ENCODE peak calls at places on chromosomes 6 and 20, in six cellular contexts. One of them, this sample, is unnamed. For H3K4me1, the result is how much of the 10 kb centered on the place peaks cover.

GRCh38 chr6:125251516-125252229 is 50.1 kb downstream of the HDDC2 start:
- DNase-seq in HepG2: no peak
- DNase-seq in HCT116: no peak
- DNase-seq in SK-N-SH: no peak
- DNase-seq in stomach: no peak
- DNase-seq in breast epithelium: no peak
- DNase-seq in this sample: no peak

GRCh38 chr20:36102809-36103596 is 51.5 kb upstream of the EPB41L1 start:
- DNase-seq in HepG2: no peak
- DNase-seq in HCT116: no peak
- DNase-seq in SK-N-SH: no peak
- DNase-seq in stomach: peak
- DNase-seq in breast epithelium: peak
- DNase-seq in this sample: no peak

GRCh38 chr6:17093692-17094091 is 8.2 kb upstream of the STMND1 start:
- DNase-seq in HepG2: no peak
- DNase-seq in HCT116: no peak
- DNase-seq in SK-N-SH: peak
- DNase-seq in stomach: no peak
- DNase-seq in breast epithelium: no peak
- DNase-seq in this sample: no peak

GRCh38 chr20:41260734-41261220 is 56.8 kb downstream of the ZHX3 start:
- DNase-seq in HepG2: no peak
- DNase-seq in HCT116: no peak
- DNase-seq in SK-N-SH: no peak
- DNase-seq in stomach: no peak
- DNase-seq in breast epithelium: no peak
- DNase-seq in this sample: no peak

GRCh38 chr6:135850882-135851281 is 619 bp upstream of the PDE7B start:
- DNase-seq in HepG2: no peak
- DNase-seq in HCT116: no peak
- DNase-seq in SK-N-SH: peak
- DNase-seq in stomach: no peak
- DNase-seq in breast epithelium: no peak
- DNase-seq in this sample: no peak

GRCh38 chr6:119536666-119537065 is 187.1 kb upstream of the MAN1A1 start:
- DNase-seq in HepG2: no peak
- DNase-seq in HCT116: no peak
- DNase-seq in SK-N-SH: no peak
- DNase-seq in stomach: no peak
- DNase-seq in breast epithelium: no peak
- DNase-seq in this sample: no peak

GRCh38 chr6:133549252-133549925 is 308.2 kb downstream of the EYA4 start:
- DNase-seq in HepG2: no peak
- DNase-seq in HCT116: no peak
- DNase-seq in SK-N-SH: no peak
- DNase-seq in stomach: no peak
- DNase-seq in breast epithelium: no peak
- DNase-seq in this sample: no peak

GRCh38 chr6:157151989-157152388 is 171.3 kb downstream of the TMEM242 start:
- DNase-seq in HepG2: no peak
- DNase-seq in HCT116: no peak
- DNase-seq in SK-N-SH: peak
- DNase-seq in stomach: no peak
- DNase-seq in breast epithelium: no peak
- DNase-seq in this sample: no peak

GRCh38 chr6:22152871-22153270 is 144.0 kb downstream of the PRL start:
- DNase-seq in HepG2: no peak
- DNase-seq in HCT116: no peak
- DNase-seq in SK-N-SH: no peak
- DNase-seq in stomach: no peak
- DNase-seq in breast epithelium: no peak
- DNase-seq in this sample: no peak

GRCh38 chr20:49534314-49534713 is 33.6 kb downstream of the PTGIS start:
- DNase-seq in HepG2: peak
- DNase-seq in HCT116: peak
- DNase-seq in SK-N-SH: peak
- DNase-seq in stomach: peak
- DNase-seq in breast epithelium: no peak
- DNase-seq in this sample: no peak

GRCh38 chr6:16419636-16420331 is 181.4 kb downstream of the GMPR start:
- DNase-seq in HepG2: no peak
- DNase-seq in HCT116: no peak
- DNase-seq in SK-N-SH: no peak
- DNase-seq in stomach: no peak
- DNase-seq in breast epithelium: no peak
- DNase-seq in this sample: no peak

GRCh38 chr6:170172825-170173231 is 118.0 kb downstream of the DLL1 start:
- DNase-seq in HepG2: no peak
- DNase-seq in HCT116: no peak
- DNase-seq in SK-N-SH: no peak
- DNase-seq in stomach: no peak
- DNase-seq in breast epithelium: no peak
- DNase-seq in this sample: peak

GRCh38 chr6:143408151-143408786 is 42.2 kb downstream of the ADAT2 start:
- DNase-seq in HepG2: no peak
- DNase-seq in HCT116: no peak
- DNase-seq in SK-N-SH: no peak
- DNase-seq in stomach: no peak
- DNase-seq in breast epithelium: no peak
- DNase-seq in this sample: no peak

GRCh38 chr20:57425150-57426013 is 34.2 kb downstream of the RBM38 start:
- DNase-seq in HepG2: no peak
- DNase-seq in HCT116: no peak
- DNase-seq in SK-N-SH: no peak
- DNase-seq in stomach: no peak
- DNase-seq in breast epithelium: no peak
- DNase-seq in this sample: no peak

GRCh38 chr6:98487612-98488011 is 346.8 kb upstream of the POU3F2 start:
- DNase-seq in HepG2: no peak
- DNase-seq in HCT116: no peak
- DNase-seq in SK-N-SH: no peak
- DNase-seq in stomach: no peak
- DNase-seq in breast epithelium: no peak
- DNase-seq in this sample: no peak

GRCh38 chr6:129981598-129981997 is 36.8 kb upstream of the L3MBTL3 start:
- DNase-seq in HepG2: no peak
- DNase-seq in HCT116: peak
- DNase-seq in SK-N-SH: no peak
- DNase-seq in stomach: no peak
- DNase-seq in breast epithelium: no peak
- DNase-seq in this sample: no peak

GRCh38 chr20:53707341-53708102 is 113.9 kb upstream of the ZNF217 start:
- DNase-seq in HepG2: no peak
- DNase-seq in HCT116: no peak
- DNase-seq in SK-N-SH: no peak
- DNase-seq in stomach: no peak
- DNase-seq in breast epithelium: no peak
- DNase-seq in this sample: no peak

GRCh38 chr6:96468681-96469224 is 52.9 kb upstream of the UFL1 start:
- DNase-seq in HepG2: no peak
- DNase-seq in HCT116: no peak
- DNase-seq in SK-N-SH: no peak
- DNase-seq in stomach: no peak
- DNase-seq in breast epithelium: no peak
- DNase-seq in this sample: no peak
- TF ChIP-seq CTCF in HepG2: no peak
- TF ChIP-seq CTCF in HCT116: peak
- TF ChIP-seq CTCF in SK-N-SH: peak
- TF ChIP-seq CTCF in stomach: no peak
- TF ChIP-seq CTCF in breast epithelium: no peak
- TF ChIP-seq CTCF in this sample: no peak

DNA sequence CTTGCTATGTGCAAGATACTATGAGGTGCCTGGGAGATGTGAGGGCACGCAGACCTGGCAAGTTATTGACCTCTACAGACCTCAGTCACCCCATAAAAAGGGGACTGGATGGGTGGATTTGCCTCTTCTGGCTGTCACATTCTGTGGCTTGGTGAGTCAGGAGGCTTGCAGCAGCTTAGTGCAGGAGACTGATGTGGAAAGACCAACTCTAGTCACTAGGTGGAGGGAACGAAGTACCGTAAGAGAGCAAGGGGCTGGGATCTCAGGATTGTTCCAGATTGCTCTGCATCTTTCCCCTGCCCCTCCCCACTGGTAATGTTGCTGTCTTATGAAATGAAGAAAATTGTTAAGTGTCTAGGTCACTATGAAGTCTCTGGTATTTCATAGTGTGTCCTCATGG is 3.3 kb downstream of the MAPRE1 start:
- DNase-seq in HepG2: peak
- DNase-seq in HCT116: no peak
- DNase-seq in SK-N-SH: no peak
- DNase-seq in stomach: no peak
- DNase-seq in breast epithelium: no peak
- DNase-seq in this sample: no peak
- H3K4me1 ChIP-seq in HepG2: half or more
- H3K4me1 ChIP-seq in HCT116: under half
- H3K4me1 ChIP-seq in SK-N-SH: under half
- H3K4me1 ChIP-seq in stomach: half or more
- H3K4me1 ChIP-seq in breast epithelium: under half
- H3K4me1 ChIP-seq in this sample: under half

GRCh38 chr6:11711644-11711993 is 67.0 kb downstream of the ADTRP start:
- DNase-seq in HepG2: no peak
- DNase-seq in HCT116: no peak
- DNase-seq in SK-N-SH: no peak
- DNase-seq in stomach: no peak
- DNase-seq in breast epithelium: no peak
- DNase-seq in this sample: no peak

GRCh38 chr6:11711994-11712698 is 66.5 kb downstream of the ADTRP start:
- DNase-seq in HepG2: no peak
- DNase-seq in HCT116: no peak
- DNase-seq in SK-N-SH: no peak
- DNase-seq in stomach: no peak
- DNase-seq in breast epithelium: no peak
- DNase-seq in this sample: no peak

GRCh38 chr6:11714798-11715285 is 63.8 kb downstream of the ADTRP start:
- DNase-seq in HepG2: no peak
- DNase-seq in HCT116: no peak
- DNase-seq in SK-N-SH: no peak
- DNase-seq in stomach: no peak
- DNase-seq in breast epithelium: no peak
- DNase-seq in this sample: no peak

GRCh38 chr6:11712760-11713159 is 65.8 kb downstream of the ADTRP start:
- DNase-seq in HepG2: no peak
- DNase-seq in HCT116: no peak
- DNase-seq in SK-N-SH: no peak
- DNase-seq in stomach: no peak
- DNase-seq in breast epithelium: no peak
- DNase-seq in this sample: peak

GRCh38 chr6:11714116-11714797 is 64.3 kb downstream of the ADTRP start:
- DNase-seq in HepG2: no peak
- DNase-seq in HCT116: no peak
- DNase-seq in SK-N-SH: no peak
- DNase-seq in stomach: no peak
- DNase-seq in breast epithelium: no peak
- DNase-seq in this sample: no peak
- TF ChIP-seq POLR2AphosphoS5 in HepG2: no peak
- TF ChIP-seq POLR2AphosphoS5 in HCT116: no peak
- TF ChIP-seq POLR2AphosphoS5 in SK-N-SH: no peak
- TF ChIP-seq POLR2AphosphoS5 in stomach: no peak
- TF ChIP-seq POLR2AphosphoS5 in breast epithelium: no peak
- TF ChIP-seq POLR2AphosphoS5 in this sample: no peak

GRCh38 chr20:45187693-45188092 is 13.0 kb downstream of the PI3 start:
- DNase-seq in HepG2: no peak
- DNase-seq in HCT116: no peak
- DNase-seq in SK-N-SH: no peak
- DNase-seq in stomach: no peak
- DNase-seq in breast epithelium: no peak
- DNase-seq in this sample: no peak

GRCh38 chr20:45193331-45193730 is 13.5 kb upstream of the SEMG1 start:
- DNase-seq in HepG2: no peak
- DNase-seq in HCT116: no peak
- DNase-seq in SK-N-SH: no peak
- DNase-seq in stomach: no peak
- DNase-seq in breast epithelium: no peak
- DNase-seq in this sample: no peak

GRCh38 chr20:45189067-45189611 is 14.4 kb downstream of the PI3 start:
- DNase-seq in HepG2: no peak
- DNase-seq in HCT116: no peak
- DNase-seq in SK-N-SH: no peak
- DNase-seq in stomach: no peak
- DNase-seq in breast epithelium: no peak
- DNase-seq in this sample: no peak

GRCh38 chr20:45189861-45190260 is 15.2 kb downstream of the PI3 start:
- DNase-seq in HepG2: no peak
- DNase-seq in HCT116: no peak
- DNase-seq in SK-N-SH: no peak
- DNase-seq in stomach: no peak
- DNase-seq in breast epithelium: no peak
- DNase-seq in this sample: no peak

DNA sequence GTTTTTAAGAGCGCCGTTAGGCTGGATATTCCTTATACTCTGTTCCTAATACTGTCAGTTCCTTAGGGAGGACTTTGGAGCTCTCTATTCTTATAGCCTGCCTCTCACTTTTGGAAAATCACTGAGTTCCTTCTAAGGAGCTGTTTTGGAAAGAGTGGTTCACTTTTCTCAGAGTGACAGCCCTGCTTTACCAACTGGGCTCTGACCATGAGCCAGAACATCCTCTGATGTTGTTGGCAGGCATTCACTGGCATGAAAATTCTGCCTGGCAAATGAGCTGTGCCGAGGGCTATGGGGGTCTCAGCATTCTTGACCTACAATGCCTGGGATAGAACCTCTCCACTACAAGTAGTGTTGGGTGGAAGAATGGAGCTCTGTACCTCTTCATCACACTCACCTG is 14.9 kb upstream of the SEMG1 start:
- DNase-seq in HepG2: no peak
- DNase-seq in HCT116: no peak
- DNase-seq in SK-N-SH: no peak
- DNase-seq in stomach: no peak
- DNase-seq in breast epithelium: no peak
- DNase-seq in this sample: no peak
- TF ChIP-seq CTCF in HepG2: no peak
- TF ChIP-seq CTCF in HCT116: no peak
- TF ChIP-seq CTCF in SK-N-SH: no peak
- TF ChIP-seq CTCF in stomach: no peak
- TF ChIP-seq CTCF in breast epithelium: no peak
- TF ChIP-seq CTCF in this sample: no peak

DNA sequence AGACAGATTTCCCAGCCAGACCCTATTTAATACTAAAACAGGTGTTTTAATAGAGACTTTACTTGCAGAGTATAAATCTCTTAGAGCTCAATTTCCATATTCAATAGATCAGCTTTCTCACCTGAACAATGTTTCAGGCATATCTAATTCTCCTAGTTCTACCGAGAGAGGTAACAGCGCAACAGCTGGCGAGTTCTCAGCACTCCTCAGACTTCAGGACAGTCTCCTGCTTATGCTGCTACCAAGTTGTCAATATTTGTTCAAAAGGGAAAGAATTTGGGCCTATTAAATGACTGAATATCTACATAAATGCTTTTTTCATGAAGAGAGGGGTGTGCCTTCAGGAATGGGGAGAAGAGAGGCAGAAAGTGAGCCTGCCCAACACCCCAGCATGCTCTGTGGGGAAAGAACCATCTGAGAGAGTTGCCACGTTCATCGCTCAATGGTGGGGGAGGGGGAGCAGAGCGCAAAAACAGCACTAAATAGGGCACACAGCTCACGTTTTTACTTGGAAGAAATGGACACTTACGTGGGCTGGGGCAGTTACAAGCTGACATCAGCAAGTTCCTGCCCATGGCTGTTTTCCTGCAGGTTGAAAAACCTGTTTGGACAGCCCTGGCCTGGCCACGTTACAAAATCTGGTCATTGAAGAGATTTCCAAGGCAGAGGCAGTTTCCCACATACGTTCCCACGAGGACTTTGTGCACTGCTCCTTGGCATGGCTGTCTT is 38.0 kb downstream of the EZR start:
- DNase-seq in HepG2: no peak
- DNase-seq in HCT116: no peak
- DNase-seq in SK-N-SH: no peak
- DNase-seq in stomach: peak
- DNase-seq in breast epithelium: peak
- DNase-seq in this sample: peak
- H3K4me1 ChIP-seq in HepG2: under half
- H3K4me1 ChIP-seq in HCT116: half or more
- H3K4me1 ChIP-seq in SK-N-SH: under half
- H3K4me1 ChIP-seq in stomach: under half
- H3K4me1 ChIP-seq in breast epithelium: under half
- H3K4me1 ChIP-seq in this sample: under half

This sample was measured in sigmoid colon.